ENCODE peak calls at places on chromosome 20, in four cellular contexts. D is HCT116, A is HepG2, G is SK-N-SH. Q is an unnamed sample.

GRCh38 chr20:52192296-52193007 is 873 bp upstream of the ZFP64 start:
- DNase-seq in A (peak), D (peak), G (peak), Q (no peak)

GRCh38 chr20:8523684-8524083 is 391.6 kb downstream of the PLCB1 start:
- DNase-seq in A (no peak), D (no peak), G (no peak), Q (no peak)

GRCh38 chr20:20498081-20498861 is 130.4 kb downstream of the INSM1 start:
- DNase-seq in D (no peak), A (no peak), G (peak), Q (no peak)

GRCh38 chr20:50916257-50916656 is 15.0 kb downstream of the ADNP start:
- DNase-seq in G (no peak), D (no peak), A (no peak), Q (no peak)

GRCh38 chr20:61901421-61902212 is 164.1 kb downstream of the TAF4 start:
- DNase-seq in A (no peak), G (no peak), D (no peak), Q (no peak)

GRCh38 chr20:23005761-23006160 is 29.4 kb upstream of the SSTR4 start:
- DNase-seq in G (no peak), A (no peak), D (no peak), Q (no peak)

GRCh38 chr20:17810847-17811604 is 111.3 kb downstream of the BANF2 start:
- DNase-seq in G (no peak), A (no peak), D (no peak), Q (no peak)

GRCh38 chr20:43243672-43244269 is 54.1 kb upstream of the PTPRT start:
- DNase-seq in G (peak), D (no peak), A (no peak), Q (no peak)

GRCh38 chr20:2142649-2143048 is 41.0 kb downstream of the STK35 start:
- DNase-seq in D (no peak), G (no peak), A (no peak), Q (no peak)

GRCh38 chr20:32539817-32540675 is 45.1 kb downstream of the NOL4L start:
- DNase-seq in D (no peak), G (peak), A (peak), Q (no peak)

GRCh38 chr20:58567437-58567836 is 52.2 kb upstream of the APCDD1L start:
- DNase-seq in A (no peak), D (no peak), G (no peak), Q (no peak)

GRCh38 chr20:33994624-33994913 is 858 bp downstream of the RALY start:
- DNase-seq in A (no peak), G (no peak), D (no peak), Q (no peak)

GRCh38 chr20:50399003-50399916 is 110.9 kb upstream of the PTPN1 start:
- DNase-seq in G (no peak), D (no peak), A (peak), Q (no peak)

GRCh38 chr20:23419995-23420901 is 1.0 kb downstream of the NAPB start:
- DNase-seq in G (peak), A (peak), D (no peak), Q (no peak)

GRCh38 chr20:61835301-61835700 is 230.4 kb downstream of the TAF4 start:
- DNase-seq in D (no peak), A (no peak), G (no peak), Q (no peak)

GRCh38 chr20:57157106-57157691 is 109.2 kb downstream of the BMP7 start:
- DNase-seq in D (no peak), G (no peak), A (no peak), Q (no peak)

GRCh38 chr20:19074828-19075516 is 137.5 kb upstream of the SLC24A3 start:
- DNase-seq in D (no peak), G (no peak), A (no peak), Q (peak)

GRCh38 chr20:41119593-41120561 is 17.5 kb upstream of the PLCG1 start:
- DNase-seq in A (peak), G (no peak), D (no peak), Q (no peak)
- TF ChIP-seq YY1 in A (no peak), G (no peak), D (no peak), Q (no peak)

GRCh38 chr20:54727490-54727889 is 252.1 kb downstream of the DOK5 start:
- DNase-seq in A (no peak), G (no peak), D (no peak), Q (no peak)

GRCh38 chr20:54723723-54724122 is 248.3 kb downstream of the DOK5 start:
- DNase-seq in G (no peak), A (no peak), D (no peak), Q (no peak)

GRCh38 chr20:54726687-54727086 is 251.3 kb downstream of the DOK5 start:
- DNase-seq in A (no peak), D (no peak), G (no peak), Q (no peak)
- TF ChIP-seq YY1 in A (no peak), D (no peak), G (no peak), Q (no peak)

GRCh38 chr20:54199721-54200176 is 8.1 kb upstream of the PFDN4 start:
- DNase-seq in G (peak), A (peak), D (peak), Q (peak)
- TF ChIP-seq YY1 in G (no peak), A (no peak), D (no peak), Q (peak)

GRCh38 chr20:35133735-35134134 is 13.4 kb downstream of the EDEM2 start:
- DNase-seq in A (no peak), G (no peak), D (no peak), Q (no peak)

GRCh38 chr20:35134900-35135299 is 12.2 kb downstream of the EDEM2 start:
- DNase-seq in D (no peak), G (no peak), A (no peak), Q (no peak)

GRCh38 chr20:35134472-35134871 is 12.7 kb downstream of the EDEM2 start:
- DNase-seq in G (no peak), A (no peak), D (no peak), Q (no peak)

GRCh38 chr20:35133006-35133405 is 14.1 kb downstream of the EDEM2 start:
- DNase-seq in A (no peak), D (no peak), G (no peak), Q (no peak)

GRCh38 chr20:35135867-35136586 is 11.1 kb downstream of the EDEM2 start:
- DNase-seq in A (no peak), D (no peak), G (no peak), Q (no peak)
- TF ChIP-seq YY1 in A (no peak), D (no peak), G (no peak), Q (no peak)

DNA sequence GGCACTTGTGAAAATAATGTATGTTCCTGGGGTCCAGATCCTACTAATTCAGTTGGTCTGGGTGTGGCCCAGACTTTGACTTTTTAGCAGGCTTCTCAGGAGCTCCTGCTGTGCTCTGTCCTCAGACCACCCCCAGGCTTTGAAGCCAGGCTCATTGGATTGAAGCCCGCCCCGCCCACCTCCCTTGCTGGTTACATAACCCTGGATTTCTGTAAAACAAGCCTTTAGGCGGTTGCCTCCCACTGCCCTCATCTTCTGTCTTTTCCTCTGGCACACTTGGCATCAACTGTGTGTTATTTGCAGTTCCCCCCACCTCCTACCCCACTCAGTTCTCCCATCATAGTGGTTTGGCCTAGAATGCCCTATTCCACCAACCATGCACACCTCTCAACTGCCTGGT is 10.7 kb downstream of the PIGT start:
- DNase-seq in D (no peak), G (no peak), A (no peak), Q (no peak)
- TF ChIP-seq YY1 in D (no peak), G (no peak), A (no peak), Q (no peak)